ENCODE peak calls at places on chromosomes 11 and 22, in ten cellular contexts. M is HCT116, R is A549, T is astrocyte, U is osteocyte, Z is HFF-Myc, K is neural crest cell, F is NB4, C is fibroblast of lung, Q is fibroblast of pulmonary artery. H is an unnamed sample.

GRCh38 chr11:88359529-88359928 is 22.0 kb upstream of the CTSC start:
- DNase-seq in Z (no peak), F (peak; percentile 80), R (no peak), Q (no peak), K (no peak), T (no peak), M (no peak), U (no peak), C (no peak), H (no peak)

GRCh38 chr11:132448334-132448995 is 1078.0 kb downstream of the NTM start:
- DNase-seq in K (no peak), M (no peak), C (peak; percentile 79), Q (no peak), T (peak; percentile 76), F (no peak), R (no peak), Z (no peak), U (no peak), H (peak; percentile 49)

GRCh38 chr11:126842038-126842437 is 158.5 kb downstream of the KIRREL3 start:
- DNase-seq in Q (no peak), Z (no peak), U (no peak), M (no peak), R (no peak), K (no peak), F (no peak), T (peak; percentile 30), C (peak; percentile 45), H (no peak)

GRCh38 chr11:7749456-7749855 is 43.2 kb upstream of the OVCH2 start:
- DNase-seq in T (no peak), Z (no peak), U (no peak), R (no peak), F (peak; percentile 33), C (no peak), K (no peak), Q (peak; percentile 30), M (no peak), H (no peak)

GRCh38 chr11:117239295-117239694 is 6.8 kb downstream of the RNF214 start:
- DNase-seq in M (no peak), C (peak; percentile 96), K (no peak), F (peak; percentile 17), R (peak; percentile 71), Q (peak; percentile 92), T (peak; percentile 94), Z (peak; percentile 81), U (no peak), H (peak; percentile 99)

GRCh38 chr11:61111786-61112517 is 9.7 kb downstream of the CD5 start:
- DNase-seq in Q (no peak), U (no peak), K (no peak), Z (no peak), T (no peak), F (no peak), C (no peak), R (no peak), M (no peak), H (no peak)

GRCh38 chr22:27750866-27751265 is 50.7 kb downstream of the MN1 start:
- DNase-seq in T (no peak), Q (no peak), C (no peak), K (no peak), R (no peak), F (no peak), Z (no peak), M (no peak), U (no peak), H (no peak)

GRCh38 chr11:122453586-122453985 is 201.9 kb upstream of the UBASH3B start:
- DNase-seq in K (no peak), Q (no peak), R (no peak), Z (no peak), U (no peak), F (no peak), C (no peak), M (no peak), T (no peak), H (no peak)

GRCh38 chr11:123316003-123316402 is 114.1 kb upstream of the GRAMD1B start:
- DNase-seq in U (no peak), Q (peak; percentile 24), C (peak; percentile 35), M (no peak), T (peak; percentile 17), Z (no peak), F (no peak), K (no peak), R (no peak), H (peak; percentile 12)

GRCh38 chr11:66022401-66023185 is 3.7 kb downstream of the CATSPER1 start:
- DNase-seq in Z (no peak), Q (peak; percentile 62), K (peak; percentile 96), F (peak; percentile 79), C (peak; percentile 29), M (no peak), R (peak; percentile 72), U (peak; percentile 93), T (no peak), H (peak; percentile 24)

GRCh38 chr11:125085301-125086081 is 22.4 kb downstream of the SLC37A2 start:
- DNase-seq in R (no peak), Q (no peak), Z (no peak), K (no peak), F (no peak), T (no peak), C (no peak), U (peak; percentile 83), M (no peak), H (no peak)
- TF ChIP-seq CTCF in R (no peak), Q (no peak), Z (no peak), K (no peak), F (peak; percentile 15), T (no peak), C (no peak), U (no peak), M (no peak), H (no peak)

GRCh38 chr11:104405277-104405676 is 241.3 kb upstream of the PDGFD start:
- DNase-seq in R (no peak), F (no peak), Q (no peak), Z (no peak), K (no peak), U (no peak), C (no peak), M (no peak), T (no peak), H (no peak)
- TF ChIP-seq CTCF in R (no peak), F (no peak), Q (no peak), Z (no peak), K (no peak), U (no peak), C (no peak), M (no peak), T (no peak), H (no peak)

DNA sequence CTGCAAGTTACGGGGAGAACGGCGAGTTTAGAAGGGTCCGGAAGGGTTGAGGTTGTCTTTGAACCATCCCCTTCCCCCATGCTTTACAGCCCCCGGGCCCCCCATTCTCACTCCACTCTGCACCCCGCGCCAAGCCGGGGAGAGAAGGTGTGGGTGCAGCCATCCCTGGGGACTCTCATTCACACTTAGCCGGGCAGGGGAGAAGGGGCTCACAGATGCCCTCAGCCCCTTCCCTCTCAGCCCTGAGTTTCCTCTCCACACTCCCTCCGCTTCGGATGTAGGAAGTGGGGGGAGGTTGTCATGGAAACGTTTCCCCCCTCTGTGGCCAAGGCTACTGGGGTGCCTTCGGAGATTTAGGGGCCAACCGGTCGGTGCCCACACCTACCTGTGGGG is 333 bp downstream of the CADM1 start:
- DNase-seq in Z (no peak), T (no peak), F (no peak), C (no peak), Q (no peak), M (no peak), K (no peak), U (no peak), R (no peak), H (no peak)
- TF ChIP-seq CTCF in Z (no peak), T (no peak), F (no peak), C (no peak), Q (no peak), M (no peak), K (no peak), U (no peak), R (no peak), H (no peak)

GRCh38 chr11:17443926-17444690 is 32.5 kb downstream of the ABCC8 start:
- DNase-seq in C (no peak), Z (no peak), K (no peak), Q (no peak), R (no peak), U (no peak), T (no peak), M (no peak), F (no peak), H (no peak)

GRCh38 chr11:17443423-17443822 is 33.2 kb downstream of the ABCC8 start:
- DNase-seq in C (no peak), U (no peak), M (no peak), K (no peak), F (no peak), Z (no peak), T (no peak), R (no peak), Q (peak; percentile 5), H (no peak)

GRCh38 chr11:17443000-17443399 is 33.6 kb downstream of the ABCC8 start:
- DNase-seq in Z (no peak), Q (no peak), C (no peak), T (no peak), U (no peak), R (no peak), M (no peak), F (no peak), K (no peak), H (no peak)

GRCh38 chr11:17446482-17446881 is 30.2 kb downstream of the ABCC8 start:
- DNase-seq in M (no peak), K (no peak), T (no peak), C (no peak), Z (no peak), Q (no peak), F (no peak), U (no peak), R (no peak), H (no peak)

GRCh38 chr11:17445240-17445795 is 31.3 kb downstream of the ABCC8 start:
- DNase-seq in Z (no peak), M (no peak), U (no peak), R (no peak), F (peak; percentile 15), K (no peak), T (no peak), C (no peak), Q (no peak), H (no peak)
- TF ChIP-seq CTCF in Z (no peak), M (no peak), U (no peak), R (no peak), F (no peak), K (no peak), T (no peak), C (no peak), Q (no peak), H (no peak)

GRCh38 chr11:68610452-68611116 is 73.8 kb upstream of the GAL start:
- DNase-seq in R (peak; percentile 14), T (no peak), Z (no peak), C (no peak), F (peak; percentile 34), K (no peak), U (peak; percentile 38), M (no peak), Q (peak; percentile 35), H (peak; percentile 8)
- TF ChIP-seq CTCF in R (no peak), T (peak; percentile 19), Z (peak; percentile 35), C (peak; percentile 38), F (peak; percentile 28), K (peak; percentile 49), U (peak; percentile 40), M (peak; percentile 38), Q (peak; percentile 33), H (peak; percentile 51)

H was measured in HFFc6.